ENCODE peak calls at places on chromosome 13, in nine cellular contexts. E, X, Y, S, M, I, Z, A and D are unnamed samples. For H3K4me1, the result is how much of the 10 kb centered on the place peaks cover.

GRCh38 chr13:29099781-29100406 is 279.8 kb downstream of the MTUS2 start:
- DNase-seq in E (no peak), X (no peak), Y (no peak), S (no peak), M (no peak), I (no peak), Z (no peak), A (no peak), D (no peak)

GRCh38 chr13:59914556-59914955 is 249.2 kb downstream of the DIAPH3 start:
- DNase-seq in E (no peak), X (no peak), Y (no peak), S (no peak), M (no peak), I (no peak), Z (no peak), A (no peak), D (no peak)

GRCh38 chr13:42211704-42212103 is 60.2 kb upstream of the AKAP11 start:
- DNase-seq in E (no peak), X (no peak), Y (peak), S (no peak), M (peak), I (no peak), Z (no peak), A (no peak), D (no peak)

GRCh38 chr13:87953381-87953780 is 282.2 kb downstream of the SLITRK5 start:
- DNase-seq in E (no peak), X (no peak), Y (peak), S (no peak), M (no peak), I (no peak), Z (no peak), A (no peak), D (no peak)

GRCh38 chr13:62243146-62243545 is 827.5 kb upstream of the PCDH20 start:
- DNase-seq in E (no peak), X (no peak), Y (no peak), S (no peak), M (no peak), I (no peak), Z (no peak), A (no peak), D (no peak)

GRCh38 chr13:67285611-67286010 is 55.5 kb upstream of the PCDH9 start:
- DNase-seq in E (no peak), X (no peak), Y (no peak), S (no peak), M (no peak), I (no peak), Z (no peak), A (no peak), D (no peak)

GRCh38 chr13:40563350-40564125 is 102.9 kb downstream of the FOXO1 start:
- DNase-seq in E (no peak), X (no peak), Y (no peak), S (no peak), M (no peak), I (no peak), Z (no peak), A (no peak), D (no peak)

GRCh38 chr13:110137677-110138008 is 169.3 kb downstream of the COL4A1 start:
- DNase-seq in E (peak), X (peak), Y (peak), S (no peak), M (peak), I (peak), Z (peak), A (no peak), D (no peak)

GRCh38 chr13:93554514-93554913 is 327.9 kb downstream of the GPC6 start:
- DNase-seq in E (no peak), X (no peak), Y (no peak), S (no peak), M (no peak), I (no peak), Z (no peak), A (no peak), D (peak)

GRCh38 chr13:76019421-76020044 is 383.4 kb downstream of the LMO7 start:
- DNase-seq in E (peak), X (peak), Y (peak), S (no peak), M (peak), I (no peak), Z (no peak), A (peak), D (peak)

GRCh38 chr13:20118268-20119140 is 42.3 kb downstream of the GJA3 start:
- DNase-seq in E (peak), X (no peak), Y (peak), S (peak), M (peak), I (peak), Z (peak), A (peak), D (peak)

GRCh38 chr13:101552797-101553196 is 100.3 kb downstream of the ITGBL1 start:
- DNase-seq in E (no peak), X (no peak), Y (no peak), S (no peak), M (peak), I (no peak), Z (no peak), A (no peak), D (no peak)

GRCh38 chr13:109816112-109816978 is 30.0 kb upstream of the IRS2 start:
- DNase-seq in E (no peak), X (no peak), Y (no peak), S (no peak), M (peak), I (no peak), Z (no peak), A (no peak), D (peak)

GRCh38 chr13:60931858-60932546 is 483.6 kb downstream of the PCDH20 start:
- DNase-seq in E (no peak), X (no peak), Y (no peak), S (no peak), M (peak), I (no peak), Z (no peak), A (no peak), D (no peak)

GRCh38 chr13:91576590-91576989 is 178.2 kb downstream of the GPC5 start:
- DNase-seq in E (no peak), X (no peak), Y (no peak), S (no peak), M (no peak), I (peak), Z (no peak), A (no peak), D (peak)

GRCh38 chr13:22214184-22214583 is 543.3 kb downstream of the FGF9 start:
- DNase-seq in E (no peak), X (no peak), Y (no peak), S (no peak), M (no peak), I (no peak), Z (no peak), A (no peak), D (no peak)

GRCh38 chr13:22220186-22221160 is 549.6 kb downstream of the FGF9 start:
- DNase-seq in E (no peak), X (no peak), Y (no peak), S (no peak), M (no peak), I (peak), Z (no peak), A (no peak), D (no peak)

DNA sequence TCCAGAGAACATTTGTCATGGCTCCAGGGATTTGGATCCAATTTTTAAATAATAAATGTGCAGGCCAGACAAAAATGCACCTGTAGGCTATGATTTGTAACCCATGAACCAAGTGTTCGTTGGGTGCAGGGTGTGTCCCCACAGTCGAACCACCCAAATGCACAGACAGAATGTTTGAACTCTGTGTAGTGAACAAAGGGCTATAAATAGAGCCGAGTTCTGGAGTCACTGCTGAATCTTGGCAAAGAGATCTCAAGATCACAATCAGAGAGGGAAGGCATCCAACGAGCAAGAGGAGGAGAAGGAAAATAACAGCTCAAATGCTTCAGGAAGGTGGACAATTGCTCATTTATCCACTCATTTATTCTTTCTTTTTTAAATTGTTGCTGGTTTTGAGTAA is 547.9 kb downstream of the FGF9 start:
- DNase-seq in E (no peak), X (no peak), Y (no peak), S (no peak), M (no peak), I (no peak), Z (no peak), A (no peak), D (no peak)
- H3K4me1 ChIP-seq in E (under half), X (under half), Y (under half), S (under half), M (under half), I (under half), Z (under half), A (under half), D (under half)

GRCh38 chr13:97549201-97549600 is 115.2 kb downstream of the RAP2A start:
- DNase-seq in E (no peak), X (no peak), Y (no peak), S (no peak), M (no peak), I (no peak), Z (no peak), A (no peak), D (no peak)
- H3K4me1 ChIP-seq in E (under half), X (under half), Y (under half), S (under half), M (under half), I (under half), Z (under half), A (under half), D (under half)

GRCh38 chr13:31891472-31891871 is 140.1 kb upstream of the FRY start:
- DNase-seq in E (no peak), X (no peak), Y (no peak), S (no peak), M (no peak), I (no peak), Z (no peak), A (no peak), D (no peak)
- H3K4me1 ChIP-seq in E (half or more), X (under half), Y (under half), S (under half), M (under half), I (under half), Z (under half), A (under half), D (under half)

GRCh38 chr13:99221567-99222239 is 21.0 kb downstream of the UBAC2 start:
- DNase-seq in E (no peak), X (no peak), Y (no peak), S (no peak), M (no peak), I (no peak), Z (no peak), A (no peak), D (no peak)
- H3K4me1 ChIP-seq in E (half or more), X (under half), Y (under half), S (under half), M (under half), I (under half), Z (under half), A (half or more), D (under half)

DNA sequence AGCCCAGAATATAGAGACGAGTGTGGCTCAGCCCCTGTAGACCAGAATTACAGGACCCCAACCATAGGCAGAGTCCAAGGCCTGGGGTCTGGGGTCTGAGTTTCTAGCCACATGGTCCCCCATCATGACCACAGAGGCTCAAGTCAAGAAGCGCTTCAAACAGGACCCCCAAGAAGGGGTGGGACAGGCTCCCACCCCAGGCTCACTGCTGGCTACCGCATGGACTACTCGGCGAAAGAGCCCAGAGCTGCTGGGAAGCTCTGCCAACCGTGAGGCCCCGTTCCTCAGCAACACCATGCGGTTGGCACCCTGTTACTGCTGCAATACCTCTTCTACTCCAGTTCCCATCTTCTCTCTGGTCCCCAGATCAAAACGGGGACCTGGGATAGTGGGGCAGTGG is 254.8 kb downstream of the TEX29 start:
- DNase-seq in E (no peak), X (no peak), Y (no peak), S (peak), M (no peak), I (no peak), Z (no peak), A (no peak), D (no peak)
- H3K4me1 ChIP-seq in E (under half), X (under half), Y (under half), S (under half), M (under half), I (under half), Z (under half), A (under half), D (under half)

DNA sequence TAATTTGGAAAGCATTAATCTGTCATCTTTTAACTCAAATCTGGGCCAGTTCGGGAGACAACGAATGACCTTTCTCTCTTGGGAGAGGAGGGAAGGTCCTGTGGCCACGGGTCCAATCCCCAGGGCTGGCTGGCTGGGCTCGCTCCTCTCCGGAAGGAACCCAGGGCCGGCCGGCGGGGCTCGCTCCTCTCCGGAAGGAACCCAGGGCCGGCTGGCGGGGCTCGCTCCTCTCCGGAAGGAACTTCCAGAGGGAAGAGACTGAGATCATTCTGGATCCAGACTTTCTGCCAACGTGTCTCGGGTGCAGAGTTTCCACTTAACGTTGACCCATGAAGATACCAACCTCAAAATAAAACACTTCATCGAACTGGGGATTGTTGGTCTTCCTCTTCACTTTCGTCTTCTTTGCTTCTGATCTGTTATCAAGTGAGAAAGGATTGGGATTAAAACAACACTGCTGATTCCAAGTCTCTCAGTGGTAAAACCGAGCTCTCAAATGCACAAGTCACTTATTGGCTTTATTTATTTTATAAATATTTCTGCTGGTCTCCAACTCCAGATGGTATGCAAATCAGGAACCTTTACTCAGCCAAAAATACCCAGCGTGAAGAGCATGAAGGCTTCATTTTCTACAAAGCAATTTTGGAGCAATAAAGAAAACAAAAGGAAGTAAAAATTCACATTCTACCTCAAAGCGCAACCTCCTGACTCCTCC is 53.3 kb upstream of the C13orf46 start:
- DNase-seq in E (peak), X (no peak), Y (no peak), S (peak), M (no peak), I (no peak), Z (peak), A (no peak), D (no peak)
- H3K4me1 ChIP-seq in E (under half), X (under half), Y (under half), S (under half), M (under half), I (under half), Z (under half), A (under half), D (under half)

DNA sequence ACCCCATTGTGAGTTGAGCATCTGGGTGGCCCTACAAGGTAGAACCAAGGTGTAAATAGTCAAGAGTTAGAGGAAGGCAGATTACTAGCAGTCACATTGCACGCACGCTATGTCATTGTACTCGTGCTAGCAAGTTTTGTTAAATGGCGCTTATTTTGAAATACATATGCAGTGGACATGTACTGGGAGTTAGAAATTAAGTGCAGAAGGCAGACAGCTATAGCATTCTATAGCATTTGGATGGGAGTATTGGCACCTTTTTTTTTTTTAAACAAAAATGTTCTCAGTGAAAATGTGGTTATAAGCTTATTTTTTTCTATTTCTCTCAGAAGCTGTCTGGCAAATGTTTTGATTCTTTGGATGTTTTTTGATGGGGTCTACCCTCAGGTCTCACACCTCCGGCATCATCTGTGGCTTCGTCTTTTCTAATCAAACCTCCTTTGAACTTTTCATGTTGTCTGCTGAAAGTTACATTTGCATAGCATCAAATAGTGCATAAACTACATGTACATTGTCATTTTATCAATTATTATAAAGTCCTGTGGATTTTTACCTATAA is 68.1 kb downstream of the ARHGEF7 start:
- DNase-seq in E (no peak), X (no peak), Y (no peak), S (no peak), M (no peak), I (no peak), Z (no peak), A (no peak), D (no peak)
- H3K4me1 ChIP-seq in E (half or more), X (under half), Y (under half), S (under half), M (under half), I (under half), Z (under half), A (under half), D (under half)

GRCh38 chr13:51229731-51230130 is 7.5 kb downstream of the FAM124A start:
- DNase-seq in E (no peak), X (no peak), Y (no peak), S (no peak), M (no peak), I (no peak), Z (no peak), A (no peak), D (no peak)

GRCh38 chr13:51233117-51233826 is 11.1 kb downstream of the FAM124A start:
- DNase-seq in E (no peak), X (no peak), Y (no peak), S (no peak), M (no peak), I (no peak), Z (no peak), A (no peak), D (no peak)

GRCh38 chr13:51229141-51229540 is 6.9 kb downstream of the FAM124A start:
- DNase-seq in E (no peak), X (no peak), Y (no peak), S (no peak), M (no peak), I (no peak), Z (no peak), A (no peak), D (no peak)

GRCh38 chr13:51231456-51231855 is 9.3 kb downstream of the FAM124A start:
- DNase-seq in E (no peak), X (no peak), Y (no peak), S (no peak), M (no peak), I (no peak), Z (no peak), A (no peak), D (no peak)

DNA sequence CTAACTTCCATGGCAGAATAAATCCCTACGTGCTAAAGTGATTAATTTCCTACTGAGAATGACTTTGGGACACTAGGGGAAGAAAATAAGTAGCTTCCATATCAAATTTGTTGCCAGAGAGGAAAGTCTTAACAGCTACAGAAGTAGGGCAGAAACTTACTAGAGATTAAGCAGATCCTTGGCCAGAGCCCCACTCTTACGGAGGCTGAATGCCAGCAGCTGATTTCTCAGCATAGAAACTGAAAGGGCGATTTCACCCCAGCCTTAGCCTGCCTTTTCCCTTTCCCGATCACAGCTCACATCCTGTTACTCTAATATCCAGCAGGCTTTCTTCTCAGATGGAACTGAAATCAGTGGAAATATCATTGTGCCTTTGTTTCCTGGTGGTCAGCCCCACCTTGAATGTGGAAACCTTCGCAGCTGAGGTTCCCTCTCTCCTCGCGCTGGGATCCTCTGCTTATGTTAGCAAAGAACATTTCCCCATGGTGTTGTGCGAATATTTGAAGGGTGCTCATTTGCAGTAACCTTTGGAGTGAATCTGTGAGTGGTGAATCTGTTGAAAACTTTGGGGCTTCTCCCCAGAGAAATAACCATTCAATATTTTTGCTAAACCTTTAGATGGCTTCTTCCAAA is 8.4 kb downstream of the FAM124A start:
- DNase-seq in E (peak), X (no peak), Y (peak), S (no peak), M (no peak), I (peak), Z (peak), A (no peak), D (peak)
- H3K4me1 ChIP-seq in E (under half), X (under half), Y (under half), S (under half), M (under half), I (under half), Z (under half), A (under half), D (half or more)

DNA sequence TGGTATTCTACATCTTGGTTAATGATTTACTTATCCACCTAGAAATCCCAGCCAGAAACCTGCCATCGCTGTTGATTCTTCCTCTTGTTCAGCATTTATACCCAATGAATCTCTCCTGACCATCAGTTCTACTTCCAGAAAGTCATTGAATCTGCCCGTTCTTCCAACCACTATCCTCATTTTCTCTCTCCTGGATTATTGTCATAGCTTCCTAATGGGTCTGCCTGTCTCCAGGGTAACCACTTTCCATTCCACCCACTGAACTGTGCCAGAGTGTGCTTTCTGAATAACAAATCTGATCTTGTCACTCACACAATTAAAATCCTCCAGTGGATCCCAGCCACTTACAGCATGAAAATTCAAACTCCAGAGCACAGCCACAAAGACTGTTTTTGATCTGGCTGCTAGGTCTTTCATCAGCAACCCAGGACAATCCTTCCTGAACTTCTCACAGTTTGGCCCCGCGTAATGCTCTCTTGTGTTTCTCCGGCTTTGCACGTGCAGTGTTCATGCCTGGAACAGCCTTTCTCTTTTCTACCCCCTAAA is 330.6 kb downstream of the SPRY2 start:
- DNase-seq in E (no peak), X (no peak), Y (no peak), S (no peak), M (no peak), I (no peak), Z (no peak), A (no peak), D (no peak)
- H3K4me1 ChIP-seq in E (under half), X (under half), Y (under half), S (under half), M (under half), I (under half), Z (under half), A (under half), D (under half)